ENCODE peak calls at places on chromosomes 5 and 9, in five cellular contexts. Z, N, V, M and E are unnamed samples.

GRCh38 chr9:7172445-7173115 is 414.8 kb downstream of the KDM4C start:
- DNase-seq in N (no peak), Z (no peak), M (no peak), V (no peak), E (no peak)

GRCh38 chr5:116492776-116493175 is 81.8 kb downstream of the SEMA6A start:
- DNase-seq in V (no peak), Z (peak), N (no peak), M (no peak), E (no peak)

GRCh38 chr5:94522099-94522498 is 96.3 kb downstream of the KIAA0825 start:
- DNase-seq in V (no peak), M (no peak), N (no peak), Z (no peak), E (no peak)

GRCh38 chr9:76591256-76591950 is 132.4 kb downstream of the GCNT1 start:
- DNase-seq in N (no peak), V (no peak), Z (no peak), M (no peak), E (no peak)

GRCh38 chr5:68339921-68340321 is 124.4 kb downstream of the PIK3R1 start:
- DNase-seq in M (no peak), N (no peak), Z (no peak), V (no peak), E (no peak)

GRCh38 chr9:12633016-12633765 is 60.0 kb upstream of the TYRP1 start:
- DNase-seq in Z (no peak), N (no peak), V (no peak), M (no peak), E (no peak)

GRCh38 chr9:90855208-90856000 is 53.8 kb downstream of the SYK start:
- DNase-seq in V (no peak), Z (no peak), M (no peak), N (no peak), E (no peak)

GRCh38 chr5:1565737-1566734 is 42.3 kb upstream of the LPCAT1 start:
- DNase-seq in Z (no peak), V (no peak), M (no peak), N (no peak), E (no peak)

GRCh38 chr9:88586452-88586851 is 51.5 kb downstream of the NXNL2 start:
- DNase-seq in V (no peak), N (no peak), Z (no peak), M (no peak), E (no peak)